ENCODE peak calls at places on chromosomes 12 and 14, in eight cellular contexts. Z is glutamatergic neuron; L is stimulated activated CD8-positive, alpha-beta memory T cell treated with anti-CD3 and anti-CD28 coated beads, Interleukin-2, amount 100 ng/mL, for 1 hour; J is NCI-H1694; B is activated CD8-positive, alpha-beta memory T cell treated with anti-CD3 and anti-CD28 coated beads, Interleukin-2, amount 50 U/mL, for 48 hours; I is IMR-90; K is iPS DF 6.9; X is Right ventricle myocardium inferior. M is an unnamed sample.

GRCh38 chr12:98532687-98533304 is 17.4 kb downstream of the TMPO start:
- DNase-seq in Z (no peak), J (peak), B (no peak), K (no peak), I (peak), X (no peak), L (no peak), M (no peak)

GRCh38 chr14:57982802-57983201 is 116.9 kb upstream of the SLC35F4 start:
- DNase-seq in L (no peak), B (no peak), X (no peak), I (no peak), J (no peak), K (no peak), Z (peak), M (no peak)

GRCh38 chr12:66804555-66804954 is 125.7 kb upstream of the GRIP1 start:
- DNase-seq in B (no peak), J (peak), L (no peak), X (no peak), K (no peak), I (no peak), Z (peak), M (no peak)

GRCh38 chr12:42259699-42260098 is 21.7 kb upstream of the YAF2 start:
- DNase-seq in L (no peak), Z (no peak), K (no peak), B (no peak), J (no peak), I (no peak), X (no peak), M (no peak)

GRCh38 chr14:62691613-62692489 is 353.4 kb downstream of the KCNH5 start:
- DNase-seq in K (no peak), X (no peak), Z (no peak), I (peak), L (no peak), J (peak), B (no peak), M (no peak)

GRCh38 chr12:58764100-58764953 is 156.0 kb downstream of the LRIG3 start:
- DNase-seq in I (peak), X (no peak), Z (no peak), B (no peak), K (no peak), J (no peak), L (no peak), M (no peak)

GRCh38 chr12:74051848-74052247 is 485.8 kb upstream of the ATXN7L3B start:
- DNase-seq in Z (no peak), B (no peak), L (no peak), X (no peak), K (no peak), J (no peak), I (no peak), M (no peak)

GRCh38 chr14:91311284-91311662 is 66.8 kb upstream of the GPR68 start:
- DNase-seq in L (no peak), Z (no peak), X (no peak), K (no peak), B (peak), I (no peak), J (no peak), M (no peak)

GRCh38 chr14:92010644-92011043 is 29.2 kb downstream of the TRIP11 start:
- DNase-seq in I (no peak), L (no peak), B (no peak), K (no peak), Z (no peak), X (no peak), J (no peak), M (no peak)

GRCh38 chr14:54366726-54367707 is 29.8 kb upstream of the CDKN3 start:
- DNase-seq in B (no peak), X (no peak), I (peak), K (no peak), Z (peak), J (no peak), L (no peak), M (no peak)

GRCh38 chr12:24231298-24231697 is 281.8 kb upstream of the SOX5 start:
- DNase-seq in L (no peak), B (no peak), I (no peak), K (no peak), J (no peak), Z (no peak), X (no peak), M (no peak)

GRCh38 chr12:103505371-103506236 is 9.8 kb upstream of the C12orf42 start:
- DNase-seq in J (no peak), I (no peak), B (peak), Z (no peak), L (no peak), X (no peak), K (no peak), M (no peak)

GRCh38 chr14:69138189-69138535 is 14.8 kb downstream of the DCAF5 start:
- DNase-seq in J (no peak), B (no peak), I (peak), K (no peak), Z (no peak), X (no peak), L (no peak), M (no peak)

GRCh38 chr14:90132821-90133570 is 71.2 kb downstream of the KCNK13 start:
- DNase-seq in K (no peak), Z (no peak), J (no peak), I (peak), X (no peak), L (no peak), B (no peak), M (no peak)

GRCh38 chr14:36605506-36605857 is 23.1 kb upstream of the NKX2-8 start:
- DNase-seq in K (no peak), B (no peak), L (no peak), Z (no peak), X (no peak), I (no peak), J (peak), M (no peak)

GRCh38 chr12:57864382-57864781 is 17.9 kb upstream of the CTDSP2 start:
- DNase-seq in Z (no peak), K (no peak), L (no peak), J (peak), B (no peak), X (no peak), I (no peak), M (no peak)

GRCh38 chr14:51818748-51819386 is 41.5 kb upstream of the GNG2 start:
- DNase-seq in I (no peak), Z (no peak), B (no peak), L (no peak), K (no peak), J (no peak), X (no peak), M (no peak)

GRCh38 chr14:50619569-50620141 is 48.5 kb downstream of the SAV1 start:
- DNase-seq in I (peak), B (no peak), X (no peak), K (no peak), J (peak), Z (no peak), L (no peak), M (no peak)

GRCh38 chr12:75837700-75838099 is 193.9 kb downstream of the PHLDA1 start:
- DNase-seq in X (peak), K (no peak), Z (peak), B (no peak), J (peak), L (no peak), I (no peak), M (no peak)

GRCh38 chr12:23084236-23084995 is 459.4 kb downstream of the ETNK1 start:
- DNase-seq in X (no peak), B (no peak), Z (no peak), J (peak), K (no peak), I (peak), L (no peak), M (no peak)

GRCh38 chr14:94653321-94653720 is 41.1 kb downstream of the SERPINA3 start:
- DNase-seq in L (no peak), J (no peak), K (no peak), I (no peak), X (no peak), Z (no peak), B (no peak), M (no peak)

GRCh38 chr12:12404297-12404696 is 47.4 kb downstream of the BORCS5 start:
- DNase-seq in J (no peak), Z (no peak), K (no peak), B (no peak), X (no peak), I (no peak), L (no peak), M (no peak)

GRCh38 chr12:50119387-50119786 is 7.4 kb downstream of the COX14 start:
- DNase-seq in I (no peak), B (no peak), J (no peak), K (no peak), L (no peak), Z (no peak), X (no peak), M (peak)

M was measured in chondrocyte.